ENCODE peak calls at places on chromosomes 11 and 22, in ten cellular contexts. One of them, this sample, is unnamed.

GRCh38 chr11:128937480-128937879 is 5.2 kb downstream of the TP53AIP1 start:
- DNase-seq in lung: no peak
- DNase-seq in PC-3: no peak
- DNase-seq in right atrium auricular region: no peak
- DNase-seq in sigmoid colon: no peak
- DNase-seq in pancreas: no peak
- DNase-seq in GM12865: no peak
- DNase-seq in glutamatergic neuron: no peak
- DNase-seq in esophagus squamous epithelium: no peak
- DNase-seq in upper lobe of right lung: no peak
- DNase-seq in this sample: no peak

GRCh38 chr11:1762537-1763302 is 1.0 kb downstream of the CTSD start:
- DNase-seq in upper lobe of right lung: peak; percentile 82
- DNase-seq in right atrium auricular region: peak; percentile 82
- DNase-seq in lung: peak; percentile 84
- DNase-seq in glutamatergic neuron: peak; percentile 17
- DNase-seq in esophagus squamous epithelium: no peak
- DNase-seq in sigmoid colon: no peak
- DNase-seq in PC-3: peak; percentile 75
- DNase-seq in pancreas: peak; percentile 85
- DNase-seq in GM12865: no peak
- DNase-seq in this sample: no peak

GRCh38 chr11:78192911-78193341 is 4.2 kb downstream of the USP35 start:
- DNase-seq in PC-3: no peak
- DNase-seq in sigmoid colon: peak; percentile 34
- DNase-seq in lung: no peak
- DNase-seq in right atrium auricular region: no peak
- DNase-seq in GM12865: no peak
- DNase-seq in glutamatergic neuron: no peak
- DNase-seq in pancreas: no peak
- DNase-seq in esophagus squamous epithelium: no peak
- DNase-seq in upper lobe of right lung: no peak
- DNase-seq in this sample: no peak

GRCh38 chr11:74462009-74462408 is 5.3 kb downstream of the KCNE3 start:
- DNase-seq in lung: peak; percentile 84
- DNase-seq in pancreas: peak; percentile 84
- DNase-seq in PC-3: no peak
- DNase-seq in esophagus squamous epithelium: no peak
- DNase-seq in glutamatergic neuron: no peak
- DNase-seq in right atrium auricular region: peak; percentile 91
- DNase-seq in upper lobe of right lung: peak; percentile 91
- DNase-seq in sigmoid colon: peak; percentile 89
- DNase-seq in GM12865: no peak
- DNase-seq in this sample: no peak

GRCh38 chr22:46609175-46609690 is 11.0 kb upstream of the GRAMD4 start:
- DNase-seq in right atrium auricular region: no peak
- DNase-seq in PC-3: peak; percentile 45
- DNase-seq in glutamatergic neuron: no peak
- DNase-seq in esophagus squamous epithelium: no peak
- DNase-seq in upper lobe of right lung: no peak
- DNase-seq in lung: no peak
- DNase-seq in pancreas: no peak
- DNase-seq in sigmoid colon: no peak
- DNase-seq in GM12865: no peak
- DNase-seq in this sample: no peak

GRCh38 chr22:50190182-50190951 is 4.7 kb downstream of the TRABD start:
- DNase-seq in upper lobe of right lung: peak; percentile 94
- DNase-seq in GM12865: peak; percentile 95
- DNase-seq in esophagus squamous epithelium: peak; percentile 81
- DNase-seq in glutamatergic neuron: no peak
- DNase-seq in sigmoid colon: peak; percentile 87
- DNase-seq in lung: peak; percentile 87
- DNase-seq in right atrium auricular region: peak; percentile 79
- DNase-seq in PC-3: peak; percentile 62
- DNase-seq in pancreas: peak; percentile 80
- DNase-seq in this sample: peak; percentile 85

GRCh38 chr22:44871782-44872181 is 119.4 kb downstream of the ARHGAP8 start:
- DNase-seq in upper lobe of right lung: no peak
- DNase-seq in GM12865: no peak
- DNase-seq in sigmoid colon: no peak
- DNase-seq in right atrium auricular region: no peak
- DNase-seq in pancreas: no peak
- DNase-seq in esophagus squamous epithelium: no peak
- DNase-seq in lung: no peak
- DNase-seq in glutamatergic neuron: no peak
- DNase-seq in PC-3: no peak
- DNase-seq in this sample: no peak

GRCh38 chr11:120869097-120869496 is 154.8 kb upstream of the TBCEL start:
- DNase-seq in pancreas: no peak
- DNase-seq in esophagus squamous epithelium: no peak
- DNase-seq in right atrium auricular region: no peak
- DNase-seq in PC-3: no peak
- DNase-seq in upper lobe of right lung: no peak
- DNase-seq in lung: no peak
- DNase-seq in GM12865: peak; percentile 18
- DNase-seq in glutamatergic neuron: no peak
- DNase-seq in sigmoid colon: no peak
- DNase-seq in this sample: no peak

GRCh38 chr22:39946571-39947407 is 13.4 kb upstream of the TMA7B start:
- DNase-seq in sigmoid colon: no peak
- DNase-seq in right atrium auricular region: no peak
- DNase-seq in esophagus squamous epithelium: no peak
- DNase-seq in pancreas: peak; percentile 47
- DNase-seq in glutamatergic neuron: no peak
- DNase-seq in GM12865: peak; percentile 48
- DNase-seq in lung: no peak
- DNase-seq in upper lobe of right lung: no peak
- DNase-seq in PC-3: no peak
- DNase-seq in this sample: no peak

GRCh38 chr22:21445437-21446127 is 21.6 kb upstream of the TMEM191C start:
- DNase-seq in upper lobe of right lung: peak; percentile 61
- DNase-seq in sigmoid colon: peak; percentile 58
- DNase-seq in PC-3: no peak
- DNase-seq in glutamatergic neuron: peak; percentile 13
- DNase-seq in lung: no peak
- DNase-seq in GM12865: no peak
- DNase-seq in esophagus squamous epithelium: no peak
- DNase-seq in right atrium auricular region: peak; percentile 30
- DNase-seq in pancreas: peak; percentile 2
- DNase-seq in this sample: no peak

GRCh38 chr22:21446128-21446826 is 20.9 kb upstream of the TMEM191C start:
- DNase-seq in PC-3: no peak
- DNase-seq in sigmoid colon: peak; percentile 56
- DNase-seq in GM12865: no peak
- DNase-seq in right atrium auricular region: peak; percentile 52
- DNase-seq in upper lobe of right lung: peak; percentile 57
- DNase-seq in pancreas: peak; percentile 9
- DNase-seq in esophagus squamous epithelium: no peak
- DNase-seq in glutamatergic neuron: peak; percentile 13
- DNase-seq in lung: peak; percentile 20
- DNase-seq in this sample: no peak

GRCh38 chr22:21443057-21443734 is 24.0 kb upstream of the TMEM191C start:
- DNase-seq in PC-3: no peak
- DNase-seq in glutamatergic neuron: peak; percentile 20
- DNase-seq in esophagus squamous epithelium: no peak
- DNase-seq in upper lobe of right lung: peak; percentile 40
- DNase-seq in GM12865: no peak
- DNase-seq in pancreas: peak; percentile 8
- DNase-seq in lung: no peak
- DNase-seq in right atrium auricular region: peak; percentile 46
- DNase-seq in sigmoid colon: peak; percentile 49
- DNase-seq in this sample: no peak

GRCh38 chr22:21444701-21445436 is 22.3 kb upstream of the TMEM191C start:
- DNase-seq in right atrium auricular region: peak; percentile 43
- DNase-seq in lung: peak; percentile 24
- DNase-seq in GM12865: no peak
- DNase-seq in glutamatergic neuron: peak; percentile 17
- DNase-seq in pancreas: peak; percentile 9
- DNase-seq in sigmoid colon: peak; percentile 63
- DNase-seq in esophagus squamous epithelium: no peak
- DNase-seq in PC-3: no peak
- DNase-seq in upper lobe of right lung: peak; percentile 52
- DNase-seq in this sample: no peak

DNA sequence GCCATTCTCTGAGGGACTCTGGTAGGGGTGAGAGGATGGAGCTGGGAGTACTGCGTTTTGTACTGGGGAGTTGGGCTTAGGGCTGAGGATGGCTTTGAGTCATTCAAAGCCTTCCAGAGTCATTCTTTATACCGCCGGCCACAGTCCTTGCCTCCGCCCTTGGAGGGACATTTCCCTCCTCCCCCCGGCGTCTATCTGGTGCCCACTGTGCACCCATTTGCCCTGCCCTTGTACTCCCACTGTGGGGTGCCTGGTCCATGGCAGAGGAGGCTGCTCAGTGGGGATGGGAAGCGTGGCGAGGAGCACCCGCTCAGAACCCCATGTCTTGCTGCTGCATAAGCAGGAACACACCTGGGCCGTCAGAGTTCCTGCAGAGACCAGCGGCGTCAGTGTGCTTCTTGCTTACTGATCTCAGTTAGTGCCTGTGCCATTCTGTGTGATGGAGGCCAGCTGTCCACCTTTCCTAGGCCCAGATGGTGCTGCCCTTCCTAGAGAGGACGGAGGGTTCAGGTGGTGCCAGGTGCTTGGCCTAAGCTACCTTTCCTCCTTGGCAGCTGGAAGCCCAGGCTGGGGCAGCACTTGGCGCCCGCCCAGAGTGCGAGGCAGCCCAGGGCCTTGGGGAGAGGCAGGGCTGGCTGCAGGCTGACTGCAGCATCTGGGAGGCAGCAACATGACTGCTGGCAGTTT is 23.3 kb upstream of the TMEM191C start:
- DNase-seq in PC-3: no peak
- DNase-seq in esophagus squamous epithelium: no peak
- DNase-seq in GM12865: no peak
- DNase-seq in glutamatergic neuron: peak; percentile 58
- DNase-seq in right atrium auricular region: peak; percentile 42
- DNase-seq in sigmoid colon: peak; percentile 42
- DNase-seq in pancreas: peak; percentile 81
- DNase-seq in lung: no peak
- DNase-seq in upper lobe of right lung: peak; percentile 51
- DNase-seq in this sample: no peak
- TF ChIP-seq CTCF in PC-3: no peak
- TF ChIP-seq CTCF in esophagus squamous epithelium: no peak
- TF ChIP-seq CTCF in GM12865: no peak
- TF ChIP-seq CTCF in glutamatergic neuron: no peak
- TF ChIP-seq CTCF in right atrium auricular region: no peak
- TF ChIP-seq CTCF in sigmoid colon: no peak
- TF ChIP-seq CTCF in pancreas: no peak
- TF ChIP-seq CTCF in lung: no peak
- TF ChIP-seq CTCF in upper lobe of right lung: no peak
- TF ChIP-seq CTCF in this sample: no peak

GRCh38 chr11:85826096-85826855 is 15.3 kb upstream of the SYTL2 start:
- DNase-seq in lung: no peak
- DNase-seq in sigmoid colon: no peak
- DNase-seq in right atrium auricular region: no peak
- DNase-seq in GM12865: peak; percentile 19
- DNase-seq in upper lobe of right lung: no peak
- DNase-seq in pancreas: no peak
- DNase-seq in esophagus squamous epithelium: no peak
- DNase-seq in glutamatergic neuron: peak; percentile 53
- DNase-seq in PC-3: peak; percentile 78
- DNase-seq in this sample: peak; percentile 31
- TF ChIP-seq CTCF in lung: no peak
- TF ChIP-seq CTCF in sigmoid colon: peak; percentile 30
- TF ChIP-seq CTCF in right atrium auricular region: peak; percentile 64
- TF ChIP-seq CTCF in GM12865: peak; percentile 37
- TF ChIP-seq CTCF in upper lobe of right lung: peak; percentile 43
- TF ChIP-seq CTCF in pancreas: no peak
- TF ChIP-seq CTCF in esophagus squamous epithelium: no peak
- TF ChIP-seq CTCF in glutamatergic neuron: peak; percentile 37
- TF ChIP-seq CTCF in PC-3: peak; percentile 93
- TF ChIP-seq CTCF in this sample: peak; percentile 16

DNA sequence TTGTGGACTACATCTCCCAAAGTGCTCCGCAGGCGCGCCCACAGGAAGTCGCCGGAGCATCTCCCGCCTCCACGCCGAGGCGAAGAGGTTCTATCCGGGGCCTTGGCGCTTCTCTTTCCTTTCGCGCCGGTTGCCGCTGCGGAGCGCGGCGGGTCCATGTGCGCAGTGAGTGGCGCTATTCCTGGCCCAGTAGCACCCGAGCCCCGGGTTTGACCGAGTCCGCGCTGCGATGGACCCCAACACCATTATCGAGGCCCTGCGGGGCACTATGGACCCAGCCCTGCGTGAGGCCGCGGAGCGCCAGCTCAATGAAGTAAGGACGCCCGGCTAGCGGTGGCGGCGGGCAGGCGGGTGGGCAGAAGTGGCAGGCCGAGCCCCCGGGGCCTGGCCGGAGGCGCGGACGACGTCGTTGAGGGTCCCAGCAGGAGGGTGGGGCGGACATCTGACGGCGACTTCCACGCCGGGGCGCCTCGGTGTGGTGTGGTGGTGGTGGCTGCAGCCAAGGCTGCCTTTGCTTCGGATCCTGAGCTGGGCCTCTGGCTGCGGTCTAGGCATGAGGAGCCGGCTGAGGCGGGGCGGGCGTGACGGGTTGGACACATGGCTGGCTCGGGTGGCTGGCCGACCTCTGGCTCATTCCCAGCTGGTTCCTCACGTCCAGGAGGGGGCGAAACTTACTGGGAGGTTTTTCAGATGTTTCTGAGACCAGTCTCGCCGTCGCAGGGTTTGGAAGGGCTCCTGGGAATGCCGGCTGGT is at the start of gene IPO7:
- DNase-seq in GM12865: peak; percentile 95
- DNase-seq in pancreas: peak; percentile 85
- DNase-seq in lung: peak; percentile 90
- DNase-seq in sigmoid colon: peak; percentile 95
- DNase-seq in right atrium auricular region: peak; percentile 93
- DNase-seq in esophagus squamous epithelium: peak; percentile 39
- DNase-seq in upper lobe of right lung: peak; percentile 95
- DNase-seq in PC-3: peak; percentile 90
- DNase-seq in glutamatergic neuron: peak; percentile 89
- DNase-seq in this sample: peak; percentile 94
- TF ChIP-seq CTCF in GM12865: no peak
- TF ChIP-seq CTCF in pancreas: no peak
- TF ChIP-seq CTCF in lung: no peak
- TF ChIP-seq CTCF in sigmoid colon: peak; percentile 8
- TF ChIP-seq CTCF in right atrium auricular region: peak; percentile 40
- TF ChIP-seq CTCF in esophagus squamous epithelium: peak; percentile 18
- TF ChIP-seq CTCF in upper lobe of right lung: peak; percentile 25
- TF ChIP-seq CTCF in PC-3: peak; percentile 41
- TF ChIP-seq CTCF in glutamatergic neuron: no peak
- TF ChIP-seq CTCF in this sample: peak; percentile 19

GRCh38 chr22:37818397-37819099 is 4.6 kb upstream of the GALR3 start:
- DNase-seq in lung: peak; percentile 66
- DNase-seq in right atrium auricular region: no peak
- DNase-seq in sigmoid colon: peak; percentile 83
- DNase-seq in GM12865: peak; percentile 81
- DNase-seq in esophagus squamous epithelium: no peak
- DNase-seq in upper lobe of right lung: peak; percentile 89
- DNase-seq in glutamatergic neuron: peak; percentile 77
- DNase-seq in pancreas: peak; percentile 45
- DNase-seq in PC-3: no peak
- DNase-seq in this sample: peak; percentile 84
- TF ChIP-seq CTCF in lung: no peak
- TF ChIP-seq CTCF in right atrium auricular region: peak; percentile 54
- TF ChIP-seq CTCF in sigmoid colon: peak; percentile 31
- TF ChIP-seq CTCF in GM12865: peak; percentile 43
- TF ChIP-seq CTCF in esophagus squamous epithelium: peak; percentile 41
- TF ChIP-seq CTCF in upper lobe of right lung: peak; percentile 45
- TF ChIP-seq CTCF in glutamatergic neuron: peak; percentile 13
- TF ChIP-seq CTCF in pancreas: no peak
- TF ChIP-seq CTCF in PC-3: no peak
- TF ChIP-seq CTCF in this sample: peak; percentile 42

This sample was measured in GM10248.